ENCODE peak calls at places on chromosomes 13 and 19, in five cellular contexts. C is HCT116, B is GM23338, O is neural progenitor cell, K is fibroblast of lung. J is an unnamed sample.
A peak's percentile ranks its signal among the peaks of the same experiment; 100 is the strongest.

GRCh38 chr19:1473424-1473851 is 5.6 kb downstream of the C19orf25 start:
- DNase-seq in C (no peak), B (no peak), O (no peak), K (no peak), J (no peak)

GRCh38 chr19:5929179-5929578 is 15.1 kb downstream of the CAPS start:
- DNase-seq in C (no peak), B (no peak), O (no peak), K (no peak), J (no peak)

GRCh38 chr13:64850017-64850416 is 2380.1 kb downstream of the PCDH9 start:
- DNase-seq in C (no peak), B (no peak), O (no peak), K (peak; percentile 6), J (no peak)

GRCh38 chr19:44643605-44644390 is at the start of gene PVR:
- DNase-seq in C (no peak), B (peak; percentile 75), O (peak; percentile 78), K (peak; percentile 65), J (peak; percentile 76)

GRCh38 chr13:33445024-33445423 is 159.5 kb upstream of the STARD13 start:
- DNase-seq in C (no peak), B (no peak), O (no peak), K (no peak), J (no peak)

GRCh38 chr13:113864303-113864890 is 521 bp upstream of the GAS6 start:
- DNase-seq in C (no peak), B (no peak), O (no peak), K (no peak), J (no peak)

GRCh38 chr13:74062933-74063332 is 71.3 kb downstream of the KLF12 start:
- DNase-seq in C (no peak), B (no peak), O (no peak), K (peak; percentile 67), J (no peak)

GRCh38 chr13:30863796-30864195 is 42.3 kb upstream of the MEDAG start:
- DNase-seq in C (no peak), B (peak; percentile 85), O (no peak), K (no peak), J (no peak)

GRCh38 chr19:720691-721160 is 12.0 kb downstream of the PALM start:
- DNase-seq in C (no peak), B (peak; percentile 51), O (no peak), K (no peak), J (no peak)

GRCh38 chr19:870963-871401 is 11.5 kb downstream of the CFD start:
- DNase-seq in C (no peak), B (no peak), O (no peak), K (peak; percentile 78), J (peak; percentile 56)

GRCh38 chr13:68736961-68737360 is 1370.7 kb upstream of the ATXN8OS start:
- DNase-seq in C (no peak), B (no peak), O (no peak), K (no peak), J (no peak)

GRCh38 chr19:46725036-46725820 is 8.3 kb upstream of the PRKD2 start:
- DNase-seq in C (no peak), B (no peak), O (no peak), K (no peak), J (no peak)

GRCh38 chr13:75752848-75753247 is 116.7 kb downstream of the LMO7 start:
- DNase-seq in C (no peak), B (no peak), O (no peak), K (no peak), J (no peak)

GRCh38 chr19:46599716-46600392 is 1.3 kb upstream of the CALM3 start:
- DNase-seq in C (no peak), B (peak; percentile 64), O (no peak), K (no peak), J (no peak)

GRCh38 chr19:10727599-10728250 is 9.8 kb downstream of the DNM2 start:
- DNase-seq in C (no peak), B (no peak), O (no peak), K (no peak), J (peak; percentile 54)

GRCh38 chr19:55171440-55171839 is 5.0 kb upstream of the DNAAF3 start:
- DNase-seq in C (no peak), B (no peak), O (no peak), K (no peak), J (no peak)

GRCh38 chr19:55173717-55174409 is 6.2 kb downstream of the SYT5 start:
- DNase-seq in C (peak; percentile 75), B (peak; percentile 93), O (peak; percentile 89), K (peak; percentile 75), J (peak; percentile 88)

GRCh38 chr19:55174425-55175116 is 5.5 kb downstream of the SYT5 start:
- DNase-seq in C (no peak), B (no peak), O (no peak), K (no peak), J (no peak)

GRCh38 chr19:55173186-55173716 is 6.8 kb upstream of the DNAAF3 start:
- DNase-seq in C (no peak), B (no peak), O (no peak), K (no peak), J (no peak)

GRCh38 chr19:55172741-55173140 is 6.3 kb upstream of the DNAAF3 start:
- DNase-seq in C (no peak), B (no peak), O (no peak), K (peak; percentile 65), J (no peak)
- H3K4me3 ChIP-seq in C (peak overlapping the region; percentile 68), B (peak overlapping the region; percentile 85), O (peak overlapping the region; percentile 64), K (peak overlapping the region; percentile 56), J (no peak overlapping the region)

DNA sequence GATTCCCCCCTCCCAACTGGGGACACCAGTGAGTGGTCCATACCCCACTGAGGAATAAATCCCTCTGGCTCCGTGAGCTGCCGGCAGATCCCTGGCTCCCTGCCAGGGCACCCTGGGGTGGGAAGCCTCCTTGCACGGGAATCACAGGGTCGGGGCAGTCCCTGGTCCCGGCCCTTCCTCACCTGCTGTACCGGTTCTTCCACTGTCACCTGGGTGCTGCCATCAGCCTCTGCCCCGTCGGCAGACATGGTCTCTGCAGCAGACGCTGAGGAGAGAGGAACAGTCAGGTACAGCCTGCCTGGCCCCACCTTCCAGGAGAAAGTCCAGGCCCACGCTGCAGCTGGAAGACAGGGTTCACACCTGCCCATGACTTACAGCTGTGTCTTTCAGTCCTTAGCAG is 6.3 kb downstream of the PLIN3 start:
- DNase-seq in C (no peak), B (no peak), O (no peak), K (no peak), J (peak; percentile 35)
- TF ChIP-seq EZH2 in C (no peak), B (no peak), O (no peak), K (no peak), J (no peak)

GRCh38 chr19:49017041-49017665 is at the start of gene LHB:
- DNase-seq in C (no peak), B (peak; percentile 63), O (no peak), K (no peak), J (no peak)
- H3K4me1 ChIP-seq in C (peaks cover 52% of the 10 kb centered on the region), B (peaks cover 19% of the 10 kb centered on the region), O (peaks cover 12% of the 10 kb centered on the region), K (peaks cover 2% of the 10 kb centered on the region), J (peaks cover 15% of the 10 kb centered on the region)

GRCh38 chr19:31283701-31284100 is 65.5 kb downstream of the TSHZ3 start:
- DNase-seq in C (no peak), B (peak; percentile 20), O (no peak), K (no peak), J (no peak)

GRCh38 chr19:31285744-31286143 is 63.5 kb downstream of the TSHZ3 start:
- DNase-seq in C (no peak), B (no peak), O (peak; percentile 13), K (peak; percentile 62), J (no peak)

GRCh38 chr19:31289381-31289880 is 59.8 kb downstream of the TSHZ3 start:
- DNase-seq in C (no peak), B (no peak), O (no peak), K (no peak), J (no peak)

GRCh38 chr19:31284621-31285020 is 64.6 kb downstream of the TSHZ3 start:
- DNase-seq in C (no peak), B (no peak), O (no peak), K (no peak), J (no peak)

GRCh38 chr19:31286491-31286890 is 62.7 kb downstream of the TSHZ3 start:
- DNase-seq in C (no peak), B (no peak), O (no peak), K (no peak), J (no peak)
- H3K4me3 ChIP-seq in C (no peak overlapping the region), B (no peak overlapping the region), O (no peak overlapping the region), K (no peak overlapping the region), J (no peak overlapping the region)

GRCh38 chr13:50129923-50130685 is 114.9 kb downstream of the KCNRG start:
- DNase-seq in C (no peak), B (peak; percentile 73), O (peak; percentile 76), K (peak; percentile 46), J (peak; percentile 41)
- TF ChIP-seq EZH2 in C (no peak), B (peak; percentile 67), O (peak; percentile 77), K (no peak), J (no peak)

GRCh38 chr19:14434157-14434501 is 1.0 kb downstream of the PKN1 start:
- DNase-seq in C (no peak), B (no peak), O (no peak), K (no peak), J (no peak)

GRCh38 chr19:14433454-14434156 is 499 bp downstream of the PKN1 start:
- DNase-seq in C (no peak), B (peak; percentile 55), O (peak; percentile 48), K (no peak), J (no peak)

GRCh38 chr19:14437578-14438140 is 4.6 kb downstream of the PKN1 start:
- DNase-seq in C (no peak), B (no peak), O (no peak), K (no peak), J (no peak)

GRCh38 chr19:14434543-14435319 is 1.6 kb downstream of the PKN1 start:
- DNase-seq in C (no peak), B (no peak), O (no peak), K (peak; percentile 68), J (no peak)

DNA sequence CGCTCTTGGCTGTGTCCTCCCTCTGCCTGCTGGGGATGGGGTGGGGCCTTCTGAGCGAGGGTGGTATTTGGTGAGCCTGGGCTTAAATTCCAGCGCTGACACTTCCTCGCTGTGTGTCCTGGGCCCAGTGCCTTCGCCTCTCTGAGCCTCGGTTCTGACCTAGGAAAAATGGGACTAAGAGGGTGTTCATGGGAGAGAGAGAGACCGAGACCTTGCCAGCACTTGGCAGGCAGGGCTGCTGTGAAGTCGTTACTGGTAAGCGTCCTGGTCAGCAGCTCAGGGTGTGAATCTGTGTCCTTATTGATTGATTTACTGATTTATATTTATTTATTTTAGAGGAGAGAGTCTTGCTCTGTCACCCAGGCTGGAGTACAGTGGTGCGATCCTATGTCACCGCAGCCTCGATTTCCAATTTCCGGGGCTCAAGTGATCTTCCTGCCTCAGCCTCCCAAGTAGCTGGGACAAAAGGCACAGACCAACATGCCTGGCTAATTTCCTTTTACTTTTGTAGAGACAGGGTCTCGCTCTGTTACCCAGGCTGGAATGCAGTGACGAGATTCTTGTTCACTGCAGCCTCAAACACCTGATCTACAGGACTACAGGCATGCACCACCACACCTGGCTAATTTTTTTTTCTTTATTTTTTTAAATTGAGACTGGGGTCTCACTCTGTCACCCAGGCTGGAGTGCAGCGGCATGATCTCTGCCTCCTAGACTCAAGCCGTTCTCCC is 2.4 kb downstream of the PKN1 start:
- DNase-seq in C (no peak), B (no peak), O (no peak), K (no peak), J (no peak)
- H3K4me1 ChIP-seq in C (peaks cover 41% of the 10 kb centered on the region), B (peaks cover 12% of the 10 kb centered on the region), O (peaks cover 10% of the 10 kb centered on the region), K (peaks cover 13% of the 10 kb centered on the region), J (peaks cover 7% of the 10 kb centered on the region)

J was measured in A673.